ENCODE peak calls at places on chromosome 10, in four cellular contexts. One of them, this sample, is unnamed.
A peak's percentile ranks its signal among the peaks of the same experiment; 100 is the strongest.

GRCh38 chr10:32445036-32445435 is 904 bp upstream of the CCDC7 start:
- DNase-seq in C1 segment of cervical spinal cord: no peak
- DNase-seq in COR-L47: no peak
- DNase-seq in bronchial epithelial cell: no peak
- DNase-seq in this sample: no peak

GRCh38 chr10:58909881-58910280 is 266.6 kb upstream of the PHYHIPL start:
- DNase-seq in C1 segment of cervical spinal cord: no peak
- DNase-seq in COR-L47: no peak
- DNase-seq in bronchial epithelial cell: no peak
- DNase-seq in this sample: no peak

GRCh38 chr10:101221479-101222246 is 7.6 kb downstream of the LBX1 start:
- DNase-seq in C1 segment of cervical spinal cord: no peak
- DNase-seq in COR-L47: no peak
- DNase-seq in bronchial epithelial cell: peak; percentile 90
- DNase-seq in this sample: no peak

GRCh38 chr10:33280217-33280616 is 54.2 kb downstream of the NRP1 start:
- DNase-seq in C1 segment of cervical spinal cord: no peak
- DNase-seq in COR-L47: no peak
- DNase-seq in bronchial epithelial cell: no peak
- DNase-seq in this sample: no peak

GRCh38 chr10:100943508-100943907 is 25.8 kb upstream of the SEMA4G start:
- DNase-seq in C1 segment of cervical spinal cord: no peak
- DNase-seq in COR-L47: no peak
- DNase-seq in bronchial epithelial cell: no peak
- DNase-seq in this sample: no peak

GRCh38 chr10:88952647-88953111 is at the start of gene ACTA2:
- DNase-seq in C1 segment of cervical spinal cord: no peak
- DNase-seq in COR-L47: no peak
- DNase-seq in bronchial epithelial cell: no peak
- DNase-seq in this sample: no peak

GRCh38 chr10:72162978-72163377 is 52.8 kb upstream of the ANAPC16 start:
- DNase-seq in C1 segment of cervical spinal cord: no peak
- DNase-seq in COR-L47: no peak
- DNase-seq in bronchial epithelial cell: peak; percentile 98
- DNase-seq in this sample: no peak

GRCh38 chr10:21732067-21732772 is 198.2 kb downstream of the MLLT10 start:
- DNase-seq in C1 segment of cervical spinal cord: no peak
- DNase-seq in COR-L47: peak; percentile 26
- DNase-seq in bronchial epithelial cell: peak; percentile 55
- DNase-seq in this sample: no peak

GRCh38 chr10:96450514-96451207 is 63.1 kb downstream of the TLL2 start:
- DNase-seq in C1 segment of cervical spinal cord: no peak
- DNase-seq in COR-L47: no peak
- DNase-seq in bronchial epithelial cell: no peak
- DNase-seq in this sample: no peak

GRCh38 chr10:28869606-28870201 is 192.4 kb downstream of the BAMBI start:
- DNase-seq in C1 segment of cervical spinal cord: no peak
- DNase-seq in COR-L47: no peak
- DNase-seq in bronchial epithelial cell: no peak
- DNase-seq in this sample: no peak

GRCh38 chr10:97788552-97789442 is 17.0 kb upstream of the SFRP5 start:
- DNase-seq in C1 segment of cervical spinal cord: no peak
- DNase-seq in COR-L47: no peak
- DNase-seq in bronchial epithelial cell: no peak
- DNase-seq in this sample: no peak

GRCh38 chr10:130259380-130259779 is 123.2 kb downstream of the GLRX3 start:
- DNase-seq in C1 segment of cervical spinal cord: no peak
- DNase-seq in COR-L47: no peak
- DNase-seq in bronchial epithelial cell: no peak
- DNase-seq in this sample: no peak

GRCh38 chr10:78764846-78765430 is 303.8 kb upstream of the ZMIZ1 start:
- DNase-seq in C1 segment of cervical spinal cord: no peak
- DNase-seq in COR-L47: no peak
- DNase-seq in bronchial epithelial cell: no peak
- DNase-seq in this sample: no peak

GRCh38 chr10:30822693-30823465 is 193.3 kb upstream of the LYZL2 start:
- DNase-seq in C1 segment of cervical spinal cord: no peak
- DNase-seq in COR-L47: no peak
- DNase-seq in bronchial epithelial cell: no peak
- DNase-seq in this sample: no peak

GRCh38 chr10:33035411-33035810 is 77.4 kb upstream of the ITGB1 start:
- DNase-seq in C1 segment of cervical spinal cord: no peak
- DNase-seq in COR-L47: no peak
- DNase-seq in bronchial epithelial cell: no peak
- DNase-seq in this sample: no peak

GRCh38 chr10:94035982-94036663 is 42.4 kb downstream of the PLCE1 start:
- DNase-seq in C1 segment of cervical spinal cord: no peak
- DNase-seq in COR-L47: no peak
- DNase-seq in bronchial epithelial cell: no peak
- DNase-seq in this sample: no peak

GRCh38 chr10:121135512-121135911 is 284.4 kb downstream of the WDR11 start:
- DNase-seq in C1 segment of cervical spinal cord: no peak
- DNase-seq in COR-L47: no peak
- DNase-seq in bronchial epithelial cell: no peak
- DNase-seq in this sample: no peak

GRCh38 chr10:119413738-119414611 is 128.5 kb downstream of the RGS10 start:
- DNase-seq in C1 segment of cervical spinal cord: no peak
- DNase-seq in COR-L47: no peak
- DNase-seq in bronchial epithelial cell: no peak
- DNase-seq in this sample: no peak

GRCh38 chr10:74738543-74738942 is 87.9 kb upstream of the KAT6B start:
- DNase-seq in C1 segment of cervical spinal cord: no peak
- DNase-seq in COR-L47: no peak
- DNase-seq in bronchial epithelial cell: no peak
- DNase-seq in this sample: no peak

GRCh38 chr10:53108317-53108934 is 335.8 kb upstream of the MBL2 start:
- DNase-seq in C1 segment of cervical spinal cord: no peak
- DNase-seq in COR-L47: no peak
- DNase-seq in bronchial epithelial cell: peak; percentile 42
- DNase-seq in this sample: no peak

GRCh38 chr10:118915161-118915560 is 114.4 kb upstream of the NANOS1 start:
- DNase-seq in C1 segment of cervical spinal cord: no peak
- DNase-seq in COR-L47: no peak
- DNase-seq in bronchial epithelial cell: no peak
- DNase-seq in this sample: no peak

GRCh38 chr10:17659328-17659727 is 15.4 kb downstream of the STAM start:
- DNase-seq in C1 segment of cervical spinal cord: no peak
- DNase-seq in COR-L47: no peak
- DNase-seq in bronchial epithelial cell: no peak
- DNase-seq in this sample: no peak

GRCh38 chr10:29839826-29840515 is 205.2 kb upstream of the SVIL start:
- DNase-seq in C1 segment of cervical spinal cord: no peak
- DNase-seq in COR-L47: no peak
- DNase-seq in bronchial epithelial cell: peak; percentile 97
- DNase-seq in this sample: no peak

GRCh38 chr10:133166828-133167692 is 7.0 kb downstream of the KNDC1 start:
- DNase-seq in C1 segment of cervical spinal cord: no peak
- DNase-seq in COR-L47: no peak
- DNase-seq in bronchial epithelial cell: no peak
- DNase-seq in this sample: no peak

GRCh38 chr10:90960355-90960814 is 39.5 kb upstream of the ANKRD1 start:
- DNase-seq in C1 segment of cervical spinal cord: no peak
- DNase-seq in COR-L47: no peak
- DNase-seq in bronchial epithelial cell: peak; percentile 72
- DNase-seq in this sample: no peak

GRCh38 chr10:131825960-131826650 is 74.7 kb upstream of the PPP2R2D start:
- DNase-seq in C1 segment of cervical spinal cord: no peak
- DNase-seq in COR-L47: no peak
- DNase-seq in bronchial epithelial cell: no peak
- DNase-seq in this sample: no peak

GRCh38 chr10:68081916-68082315 is 6.8 kb upstream of the HERC4 start:
- DNase-seq in C1 segment of cervical spinal cord: no peak
- DNase-seq in COR-L47: no peak
- DNase-seq in bronchial epithelial cell: no peak
- DNase-seq in this sample: no peak

GRCh38 chr10:125329056-125329455 is 168.7 kb upstream of the CTBP2 start:
- DNase-seq in C1 segment of cervical spinal cord: no peak
- DNase-seq in COR-L47: no peak
- DNase-seq in bronchial epithelial cell: no peak
- DNase-seq in this sample: no peak

This sample was measured in stimulated activated CD8-positive, alpha-beta memory T cell treated with anti-CD3 and anti-CD28 coated beads, Interleukin-2, amount 100 ng/mL, for 1 hour.